ENCODE peak calls at places on chromosome X, in seven cellular contexts. J is tibial nerve, M is mammary epithelial cell, I is lung, K is cardiac muscle cell, E is heart right ventricle, O is mesenchymal stem cell. W is an unnamed sample. For H3K4me1, the result is how much of the 10 kb centered on the place peaks cover.

GRCh38 chrX:11757729-11758399 is at the start of gene MSL3:
- DNase-seq in J (peak), M (peak), I (peak), K (peak), E (peak), O (peak), W (peak)

GRCh38 chrX:148541461-148541983 is 41.1 kb downstream of the AFF2 start:
- DNase-seq in J (no peak), M (no peak), I (no peak), K (no peak), E (no peak), O (no peak), W (no peak)

GRCh38 chrX:46152756-46153155 is 392.5 kb downstream of the ZNF674 start:
- DNase-seq in J (no peak), M (no peak), I (no peak), K (peak), E (no peak), O (no peak), W (no peak)

GRCh38 chrX:21766101-21766500 is 8.2 kb upstream of the SMPX start:
- DNase-seq in J (no peak), M (peak), I (no peak), K (no peak), E (no peak), O (no peak), W (no peak)

GRCh38 chrX:131187234-131187633 is 101.9 kb downstream of the IGSF1 start:
- DNase-seq in J (no peak), M (no peak), I (no peak), K (no peak), E (no peak), O (no peak), W (no peak)

GRCh38 chrX:747176-747575 is 116.6 kb downstream of the SHOX start:
- DNase-seq in J (no peak), M (no peak), I (no peak), K (no peak), E (no peak), O (no peak), W (no peak)

GRCh38 chrX:110087485-110088356 is 84.8 kb downstream of the TMEM164 start:
- DNase-seq in J (no peak), M (peak), I (no peak), K (peak), E (no peak), O (peak), W (peak)

GRCh38 chrX:11932423-11932822 is 174.4 kb downstream of the MSL3 start:
- DNase-seq in J (no peak), M (no peak), I (no peak), K (no peak), E (no peak), O (no peak), W (no peak)

GRCh38 chrX:93874554-93874953 is 200.5 kb downstream of the FAM133A start:
- DNase-seq in J (no peak), M (peak), I (no peak), K (peak), E (no peak), O (peak), W (no peak)

GRCh38 chrX:12994321-12994720 is 19.4 kb downstream of the TMSB4X start:
- DNase-seq in J (no peak), M (no peak), I (no peak), K (no peak), E (no peak), O (no peak), W (no peak)

GRCh38 chrX:9573282-9574106 is 108.6 kb downstream of the TBL1X start:
- DNase-seq in J (no peak), M (no peak), I (no peak), K (no peak), E (no peak), O (no peak), W (no peak)

GRCh38 chrX:9765072-9765736 is 443 bp downstream of the GPR143 start:
- DNase-seq in J (no peak), M (no peak), I (no peak), K (no peak), E (no peak), O (no peak), W (no peak)

GRCh38 chrX:39718951-39719350 is 378.8 kb downstream of the BCOR start:
- DNase-seq in J (no peak), M (peak), I (no peak), K (no peak), E (no peak), O (no peak), W (no peak)

GRCh38 chrX:126820700-126821420 is 1.3 kb downstream of the PRR32 start:
- DNase-seq in J (no peak), M (no peak), I (peak), K (no peak), E (peak), O (no peak), W (no peak)

GRCh38 chrX:22818061-22818460 is 181.7 kb upstream of the DDX53 start:
- DNase-seq in J (no peak), M (no peak), I (no peak), K (no peak), E (no peak), O (no peak), W (no peak)

GRCh38 chrX:72621619-72622485 is 49.2 kb upstream of the HDAC8 start:
- DNase-seq in J (no peak), M (peak), I (no peak), K (peak), E (no peak), O (peak), W (peak)

GRCh38 chrX:151082077-151082948 is 94.1 kb upstream of the GPR50 start:
- DNase-seq in J (peak), M (peak), I (peak), K (peak), E (peak), O (peak), W (peak)

GRCh38 chrX:661154-661553 is 30.6 kb downstream of the SHOX start:
- DNase-seq in J (peak), M (no peak), I (no peak), K (no peak), E (no peak), O (no peak), W (no peak)

GRCh38 chrX:30885136-30885535 is 3.9 kb downstream of the TAB3 start:
- DNase-seq in J (no peak), M (no peak), I (no peak), K (no peak), E (no peak), O (no peak), W (no peak)
- H3K4me1 ChIP-seq in J (under half), M (under half), I (under half), K (under half), E (under half), O (under half), W (under half)

GRCh38 chrX:19747672-19748610 is 139.5 kb downstream of the SH3KBP1 start:
- DNase-seq in J (no peak), M (no peak), I (no peak), K (no peak), E (no peak), O (no peak), W (no peak)
- H3K4me1 ChIP-seq in J (under half), M (under half), I (under half), K (under half), E (under half), O (under half), W (under half)

DNA sequence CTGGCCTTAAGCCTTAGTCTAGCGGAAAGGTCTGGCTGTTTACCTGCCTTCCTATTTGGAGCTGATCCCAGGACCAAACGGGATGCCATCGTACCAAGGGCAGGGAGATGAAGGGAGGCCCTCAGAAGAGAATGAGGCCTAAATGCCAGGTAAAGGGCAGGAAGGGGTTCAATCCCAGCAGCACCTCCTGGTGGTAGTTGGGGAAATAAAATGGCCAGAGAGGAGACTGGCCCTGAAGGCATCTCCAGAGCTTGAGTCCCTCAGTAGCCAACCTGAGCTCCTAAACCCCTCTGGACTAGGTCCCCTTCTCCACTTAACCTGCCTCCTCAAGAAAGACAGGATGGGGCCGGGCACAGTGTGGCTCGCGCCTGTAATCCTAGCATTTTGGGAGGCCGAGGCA is 53.7 kb downstream of the KDM5C start:
- DNase-seq in J (no peak), M (no peak), I (no peak), K (no peak), E (no peak), O (no peak), W (no peak)
- H3K4me1 ChIP-seq in J (under half), M (under half), I (under half), K (under half), E (under half), O (under half), W (under half)

DNA sequence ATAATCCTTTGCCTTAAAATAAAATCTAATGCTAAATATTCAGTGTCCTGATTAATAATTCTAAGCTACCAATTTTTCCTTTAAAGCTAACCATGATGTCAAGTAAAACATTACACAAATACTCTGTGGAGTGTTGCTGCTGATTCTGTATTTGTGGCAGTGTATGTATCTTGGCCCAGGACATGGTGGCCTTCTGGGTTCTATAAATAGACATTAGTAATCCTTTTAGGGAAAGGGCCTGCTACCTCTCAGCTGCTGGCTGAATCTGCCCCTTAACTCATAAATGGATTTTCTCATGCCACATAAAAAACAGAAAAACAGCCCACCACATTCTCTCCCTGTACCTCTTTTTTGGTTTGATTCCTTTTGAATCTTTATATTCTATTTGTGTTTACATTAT is 1.2 kb upstream of the XK start:
- DNase-seq in J (no peak), M (no peak), I (no peak), K (no peak), E (no peak), O (peak), W (peak)
- H3K4me1 ChIP-seq in J (under half), M (under half), I (under half), K (under half), E (under half), O (under half), W (under half)

DNA sequence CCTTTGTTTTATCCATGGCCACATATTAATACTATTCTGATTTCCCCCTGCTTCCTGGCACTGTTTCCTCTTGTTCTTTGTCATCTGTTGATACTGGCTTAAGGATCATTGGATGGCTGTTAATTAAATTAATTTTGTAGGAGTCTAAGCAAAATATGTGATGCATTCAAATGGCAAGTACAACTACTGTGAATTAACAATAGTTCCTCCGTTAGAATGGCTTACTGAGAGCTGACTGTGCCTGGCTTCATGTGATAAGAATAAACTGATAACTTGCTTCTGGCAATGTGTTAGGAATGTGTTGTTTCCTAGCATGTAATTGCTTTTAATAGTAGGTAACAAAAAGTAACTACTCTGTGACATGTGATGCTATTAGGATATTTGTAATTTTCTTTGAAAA is 98.5 kb downstream of the RPA4 start:
- DNase-seq in J (no peak), M (no peak), I (no peak), K (no peak), E (no peak), O (no peak), W (no peak)
- H3K4me1 ChIP-seq in J (under half), M (under half), I (under half), K (under half), E (under half), O (under half), W (under half)

DNA sequence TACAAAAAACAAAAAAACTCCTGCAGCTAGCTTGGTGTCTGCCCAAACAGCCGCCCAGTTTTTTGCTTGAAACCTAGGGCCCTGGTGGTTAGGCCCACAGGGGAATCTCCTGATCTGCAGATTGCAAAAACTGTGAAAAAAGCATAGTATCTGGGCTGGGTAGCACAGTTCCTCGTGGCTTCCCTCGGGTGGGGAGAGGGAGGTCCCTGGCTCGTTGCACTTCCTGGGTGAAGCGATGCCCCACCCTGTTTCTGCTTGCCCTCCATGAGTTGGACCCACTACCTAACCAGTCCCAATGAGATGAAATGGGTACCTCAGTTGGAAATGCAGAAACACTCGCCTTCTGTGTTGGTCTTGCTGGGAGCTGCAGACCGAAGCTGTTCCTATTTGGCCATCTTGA is 18.6 kb upstream of the BRWD3 start:
- DNase-seq in J (no peak), M (no peak), I (no peak), K (no peak), E (no peak), O (no peak), W (no peak)
- H3K4me1 ChIP-seq in J (under half), M (under half), I (under half), K (under half), E (under half), O (under half), W (under half)

GRCh38 chrX:65598559-65599147 is 64.1 kb upstream of the LAS1L start:
- DNase-seq in J (no peak), M (no peak), I (no peak), K (no peak), E (no peak), O (no peak), W (no peak)
- H3K4me1 ChIP-seq in J (under half), M (under half), I (under half), K (under half), E (half or more), O (under half), W (under half)

DNA sequence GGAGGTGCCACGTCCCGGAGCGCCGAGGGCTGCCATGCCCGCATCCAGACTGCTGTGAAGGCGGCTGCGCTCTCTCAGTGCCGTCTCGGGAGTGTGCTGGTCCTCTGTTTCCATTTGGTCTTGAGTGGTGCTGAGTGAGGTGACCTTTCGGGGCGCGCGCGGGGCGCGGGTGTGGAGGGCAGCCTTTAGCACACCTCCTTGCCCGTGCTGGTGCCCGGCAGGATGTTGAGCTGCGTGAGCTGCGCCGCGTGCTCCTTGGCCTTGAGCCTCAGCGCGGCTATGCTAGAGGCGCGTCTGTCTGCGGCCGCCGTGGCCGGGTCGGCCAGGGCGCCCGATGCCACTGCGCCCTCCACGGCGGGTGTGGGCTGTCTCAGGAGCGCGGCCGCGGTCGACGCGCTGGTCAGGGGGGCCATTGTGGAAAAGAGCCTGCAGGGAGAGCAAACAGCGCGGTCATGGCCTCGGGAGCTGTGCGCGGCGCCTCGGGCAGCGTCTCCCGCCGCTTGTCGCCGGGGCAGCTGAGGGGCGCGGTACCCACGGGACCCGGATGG is 11.2 kb downstream of the ARX start:
- DNase-seq in J (no peak), M (no peak), I (no peak), K (no peak), E (no peak), O (no peak), W (no peak)
- H3K4me1 ChIP-seq in J (under half), M (under half), I (under half), K (under half), E (under half), O (under half), W (under half)

DNA sequence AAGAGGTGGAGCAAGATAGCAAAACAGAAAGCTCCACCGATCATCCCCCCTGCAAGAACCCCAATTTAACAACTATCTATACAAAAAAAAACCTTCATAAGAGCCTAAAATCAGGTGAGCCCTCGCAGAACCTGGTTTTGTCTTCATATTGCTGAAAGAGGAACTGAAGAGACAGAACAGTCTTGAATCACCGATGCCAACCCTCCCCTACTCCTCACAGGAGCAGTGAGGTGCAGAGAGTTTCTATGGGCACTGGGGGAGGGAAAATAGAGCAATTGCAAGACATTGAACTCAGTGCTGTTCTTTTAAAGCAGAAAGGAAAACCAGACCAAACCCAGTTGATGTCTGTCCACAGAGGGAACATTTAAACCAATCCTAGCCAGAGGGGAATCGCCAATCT is 1370.3 kb downstream of the FAM133A start:
- DNase-seq in J (no peak), M (no peak), I (no peak), K (no peak), E (no peak), O (no peak), W (no peak)
- H3K4me1 ChIP-seq in J (under half), M (under half), I (under half), K (under half), E (under half), O (under half), W (under half)

DNA sequence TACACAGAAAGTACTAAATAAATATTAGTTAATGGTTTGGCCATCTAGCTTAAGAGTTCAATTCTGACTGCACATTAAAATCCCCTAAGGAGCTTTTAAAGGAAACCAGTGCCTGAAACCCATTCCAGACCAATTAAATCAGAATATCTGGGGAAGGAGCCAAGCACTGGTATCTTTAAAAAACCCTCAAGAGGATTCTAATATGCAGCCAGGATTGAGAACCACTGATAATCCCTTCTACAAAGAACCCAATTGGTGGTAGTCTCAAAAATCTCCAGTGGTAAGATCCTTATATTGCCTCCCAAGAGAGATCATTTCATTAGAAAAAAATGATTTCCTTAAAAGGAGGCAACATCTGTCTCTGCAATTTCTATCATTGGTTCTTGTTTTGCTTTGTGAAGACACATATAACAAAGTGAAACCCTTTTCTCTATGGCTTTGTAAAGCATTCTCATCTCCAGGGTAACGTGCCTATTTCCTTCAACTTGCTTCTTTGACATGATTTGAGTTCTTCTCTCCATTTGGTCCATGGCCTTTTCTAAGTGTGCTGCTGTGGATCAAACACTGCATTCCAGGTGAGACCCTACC is 3.5 kb downstream of the GPR34 start:
- DNase-seq in J (no peak), M (no peak), I (no peak), K (peak), E (peak), O (no peak), W (no peak)
- H3K4me1 ChIP-seq in J (under half), M (under half), I (under half), K (under half), E (under half), O (under half), W (under half)